ENCODE peak calls at places on chromosomes 5 and 9, in ten cellular contexts. H is H54, Y is amniotic epithelial cell, S is right lobe of liver, Z is WERI-Rb-1, W is astrocyte of the spinal cord, N is transverse colon, O is AG08396, L is heart right ventricle, C is upper lobe of right lung. P is an unnamed sample.

GRCh38 chr9:14314929-14315753 is 1.2 kb upstream of the NFIB start:
- DNase-seq in O (peak), W (peak), C (peak), S (peak), N (peak), Z (peak), Y (peak), L (peak), H (peak), P (peak)

GRCh38 chr5:81817980-81818379 is 67.1 kb upstream of the SSBP2 start:
- DNase-seq in S (no peak), N (no peak), L (no peak), C (no peak), Z (no peak), O (no peak), H (no peak), Y (no peak), W (no peak), P (no peak)

GRCh38 chr5:152811985-152812384 is 406.9 kb upstream of the NMUR2 start:
- DNase-seq in Z (peak), Y (no peak), N (no peak), C (no peak), H (no peak), S (no peak), O (no peak), W (no peak), L (no peak), P (no peak)

GRCh38 chr9:22053178-22053577 is 44.1 kb upstream of the CDKN2B start:
- DNase-seq in W (no peak), C (no peak), O (no peak), L (no peak), N (no peak), Y (no peak), H (no peak), Z (no peak), S (no peak), P (no peak)

GRCh38 chr5:37786855-37787254 is 53.0 kb downstream of the GDNF start:
- DNase-seq in Y (peak), L (no peak), C (no peak), O (peak), S (no peak), H (peak), Z (no peak), N (no peak), W (peak), P (no peak)

GRCh38 chr5:40691894-40692293 is 12.2 kb downstream of the PTGER4 start:
- DNase-seq in O (no peak), H (no peak), N (no peak), C (no peak), W (no peak), L (no peak), S (no peak), Y (no peak), Z (no peak), P (no peak)

GRCh38 chr9:110509787-110510186 is 69.8 kb downstream of the SVEP1 start:
- DNase-seq in S (no peak), L (no peak), W (no peak), C (no peak), O (no peak), H (no peak), N (no peak), Z (no peak), Y (no peak), P (no peak)

GRCh38 chr5:1037123-1037670 is 28.6 kb downstream of the NKD2 start:
- DNase-seq in W (no peak), N (no peak), L (peak), Z (no peak), C (no peak), H (no peak), O (no peak), S (peak), Y (no peak), P (peak)

GRCh38 chr5:52977264-52977897 is 11.8 kb upstream of the ITGA2 start:
- DNase-seq in Z (no peak), S (no peak), O (no peak), N (no peak), W (no peak), C (no peak), H (no peak), Y (no peak), L (no peak), P (no peak)

GRCh38 chr9:89874351-89875321 is 269.8 kb downstream of the GADD45G start:
- DNase-seq in H (no peak), L (peak), Y (no peak), Z (peak), W (no peak), N (no peak), C (peak), O (no peak), S (peak), P (peak)

GRCh38 chr5:104084896-104085295 is 522.3 kb upstream of the NUDT12 start:
- DNase-seq in W (no peak), Y (no peak), Z (no peak), L (no peak), N (no peak), S (no peak), O (no peak), C (no peak), H (no peak), P (no peak)

GRCh38 chr5:127311349-127311748 is 20.8 kb downstream of the MEGF10 start:
- DNase-seq in Y (no peak), W (peak), S (no peak), C (no peak), O (no peak), Z (no peak), N (no peak), L (no peak), H (no peak), P (no peak)

GRCh38 chr9:110835404-110835803 is 166.8 kb downstream of the MUSK start:
- DNase-seq in H (peak), O (peak), Y (peak), Z (no peak), C (no peak), N (no peak), L (no peak), S (no peak), W (peak), P (no peak)

GRCh38 chr5:180172447-180173197 is 36.4 kb downstream of the RASGEF1C start:
- DNase-seq in C (no peak), N (no peak), Y (no peak), Z (no peak), S (no peak), H (no peak), L (peak), O (no peak), W (no peak), P (no peak)

GRCh38 chr5:6812800-6813731 is 99.8 kb downstream of the TENT4A start:
- DNase-seq in O (no peak), H (no peak), Z (no peak), C (no peak), S (no peak), N (peak), L (no peak), Y (peak), W (no peak), P (no peak)

GRCh38 chr5:83595217-83595616 is 123.7 kb downstream of the VCAN start:
- DNase-seq in L (no peak), H (no peak), N (no peak), O (no peak), S (no peak), Z (no peak), W (no peak), C (no peak), Y (peak), P (no peak)

GRCh38 chr9:123863164-123863855 is 66.6 kb downstream of the DENND1A start:
- DNase-seq in N (no peak), H (no peak), Y (no peak), O (no peak), L (no peak), S (no peak), Z (no peak), C (no peak), W (no peak), P (no peak)

GRCh38 chr5:101437341-101437740 is 534.3 kb upstream of the ST8SIA4 start:
- DNase-seq in N (no peak), H (no peak), L (no peak), O (no peak), S (no peak), Y (no peak), W (no peak), Z (no peak), C (no peak), P (no peak)

GRCh38 chr9:119811030-119811429 is 441.8 kb upstream of the BRINP1 start:
- DNase-seq in O (peak), H (peak), S (no peak), N (no peak), W (peak), L (no peak), Y (no peak), C (no peak), Z (no peak), P (no peak)

GRCh38 chr5:14665949-14666741 is 1.6 kb downstream of the OTULIN start:
- DNase-seq in N (peak), S (no peak), O (peak), W (no peak), Z (peak), L (no peak), H (no peak), C (peak), Y (peak), P (no peak)

GRCh38 chr5:15694694-15695093 is 194.7 kb downstream of the FBXL7 start:
- DNase-seq in W (peak), S (no peak), Z (no peak), L (no peak), O (no peak), Y (peak), H (no peak), N (no peak), C (no peak), P (no peak)

GRCh38 chr9:137663584-137663983 is 44.8 kb downstream of the EHMT1 start:
- DNase-seq in L (no peak), C (no peak), W (no peak), H (no peak), N (no peak), Z (no peak), Y (no peak), O (no peak), S (no peak), P (no peak)

GRCh38 chr5:167900521-167900920 is 390.9 kb upstream of the WWC1 start:
- DNase-seq in N (no peak), W (no peak), Y (no peak), O (no peak), C (no peak), Z (no peak), L (no peak), S (no peak), H (no peak), P (no peak)

GRCh38 chr5:177301503-177302165 is 1.9 kb downstream of the RAB24 start:
- DNase-seq in W (no peak), Y (no peak), N (peak), Z (no peak), L (no peak), S (peak), H (no peak), C (no peak), O (no peak), P (peak)

GRCh38 chr9:137610944-137611343 is 5.5 kb downstream of the ARRDC1 start:
- DNase-seq in N (no peak), Y (no peak), O (no peak), W (no peak), Z (peak), L (no peak), H (no peak), C (no peak), S (no peak), P (no peak)

GRCh38 chr5:175247146-175247545 is 196.8 kb downstream of the DRD1 start:
- DNase-seq in Z (no peak), C (no peak), Y (no peak), S (no peak), H (no peak), L (no peak), O (no peak), N (no peak), W (peak), P (no peak)

GRCh38 chr9:126452036-126452595 is 125.5 kb downstream of the MVB12B start:
- DNase-seq in N (no peak), Z (no peak), H (no peak), W (no peak), S (no peak), L (no peak), O (no peak), Y (no peak), C (no peak), P (no peak)

P was measured in lower lobe of right lung.